ENCODE peak calls at places on chromosomes 6 and 20, in five cellular contexts. A is GM06990, F is cardiac muscle cell, D is left ventricle myocardium inferior, O is adrenal gland. M is an unnamed sample.

GRCh38 chr20:33724439-33725094 is 4.5 kb upstream of the PXMP4 start:
- DNase-seq in A (no peak), F (no peak), D (no peak), O (no peak), M (no peak)

GRCh38 chr20:5991623-5992441 is 41.4 kb downstream of the MCM8 start:
- DNase-seq in A (no peak), F (no peak), D (no peak), O (no peak), M (peak; percentile 61)

GRCh38 chr6:104161960-104162669 is 697.6 kb downstream of the HACE1 start:
- DNase-seq in A (no peak), F (no peak), D (no peak), O (no peak), M (peak; percentile 1)

GRCh38 chr6:44086931-44087574 is 40.2 kb downstream of the MRPL14 start:
- DNase-seq in A (no peak), F (no peak), D (peak; percentile 73), O (peak; percentile 91), M (no peak)

GRCh38 chr20:54085910-54086309 is 15.5 kb upstream of the BCAS1 start:
- DNase-seq in A (no peak), F (no peak), D (no peak), O (no peak), M (no peak)

GRCh38 chr6:143125896-143126573 is 65.3 kb downstream of the AIG1 start:
- DNase-seq in A (no peak), F (no peak), D (no peak), O (no peak), M (no peak)

GRCh38 chr20:63023071-63023835 is 16.5 kb upstream of the BHLHE23 start:
- DNase-seq in A (no peak), F (no peak), D (peak; percentile 12), O (no peak), M (no peak)

GRCh38 chr6:45387236-45387635 is 9.5 kb upstream of the SUPT3H start:
- DNase-seq in A (no peak), F (no peak), D (no peak), O (no peak), M (no peak)

GRCh38 chr6:89242574-89243330 is 25.6 kb upstream of the GABRR1 start:
- DNase-seq in A (no peak), F (peak; percentile 64), D (no peak), O (no peak), M (no peak)

GRCh38 chr6:50822078-50822476 is 3.4 kb downstream of the TFAP2B start:
- DNase-seq in A (no peak), F (no peak), D (no peak), O (no peak), M (no peak)

GRCh38 chr20:57676517-57677322 is 33.1 kb downstream of the PMEPA1 start:
- DNase-seq in A (peak; percentile 59), F (no peak), D (no peak), O (no peak), M (no peak)

GRCh38 chr20:57677323-57677982 is 32.4 kb downstream of the PMEPA1 start:
- DNase-seq in A (no peak), F (no peak), D (no peak), O (no peak), M (no peak)

GRCh38 chr20:57680131-57680716 is 29.6 kb downstream of the PMEPA1 start:
- DNase-seq in A (peak; percentile 72), F (peak; percentile 73), D (no peak), O (no peak), M (no peak)

GRCh38 chr20:57679113-57679512 is 30.7 kb downstream of the PMEPA1 start:
- DNase-seq in A (no peak), F (no peak), D (no peak), O (no peak), M (no peak)

GRCh38 chr20:57678340-57678739 is 31.5 kb downstream of the PMEPA1 start:
- DNase-seq in A (peak; percentile 57), F (no peak), D (no peak), O (no peak), M (no peak)
- TF ChIP-seq CTCF in A (no peak), F (no peak), D (no peak), O (no peak), M (no peak)

DNA sequence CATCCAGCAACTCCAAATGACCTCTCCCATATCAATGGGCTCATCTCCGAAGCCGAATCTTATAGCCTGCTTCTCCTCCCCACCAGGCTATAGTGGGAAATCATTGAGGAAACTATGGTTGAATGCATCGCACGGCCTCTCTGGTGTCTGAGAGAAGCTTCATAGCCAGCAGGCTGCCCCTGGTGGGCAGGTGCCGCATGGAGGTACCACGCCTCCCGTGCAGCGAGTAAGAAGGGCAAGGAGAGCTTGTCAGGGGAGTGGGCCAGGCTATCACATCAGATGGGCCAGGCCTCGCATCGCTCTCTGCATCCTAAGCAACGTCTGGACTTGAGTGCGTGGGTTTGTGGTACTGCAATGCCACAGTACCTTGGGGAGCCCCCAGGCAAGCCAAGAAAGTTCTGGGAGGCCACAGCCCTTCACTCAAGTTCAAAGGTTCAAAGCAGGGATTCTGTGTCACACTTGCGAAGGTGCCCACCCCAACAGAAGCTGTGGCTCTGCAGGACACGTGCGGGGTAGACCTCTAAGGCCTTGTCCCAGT is 8.6 kb upstream of the IRF4 start:
- DNase-seq in A (no peak), F (no peak), D (no peak), O (no peak), M (no peak)
- H3K27me3 ChIP-seq in A (no peaks in the 10 kb centered on the region), F (peaks cover 62% of the 10 kb centered on the region), D (peaks cover 98% of the 10 kb centered on the region), O (peaks cover 30% of the 10 kb centered on the region), M (peaks cover 2% of the 10 kb centered on the region)

GRCh38 chr6:125267806-125268523 is 33.8 kb downstream of the HDDC2 start:
- DNase-seq in A (no peak), F (no peak), D (no peak), O (peak; percentile 61), M (no peak)
- TF ChIP-seq CTCF in A (no peak), F (no peak), D (no peak), O (no peak), M (no peak)

GRCh38 chr6:30074331-30075093 is 1.1 kb downstream of the RNF39 start:
- DNase-seq in A (no peak), F (no peak), D (no peak), O (no peak), M (no peak)
- H3K27me3 ChIP-seq in A (peaks cover 5% of the 10 kb centered on the region), F (peaks cover 96% of the 10 kb centered on the region), D (peaks cover 87% of the 10 kb centered on the region), O (peaks cover 10% of the 10 kb centered on the region), M (peaks cover 52% of the 10 kb centered on the region)

DNA sequence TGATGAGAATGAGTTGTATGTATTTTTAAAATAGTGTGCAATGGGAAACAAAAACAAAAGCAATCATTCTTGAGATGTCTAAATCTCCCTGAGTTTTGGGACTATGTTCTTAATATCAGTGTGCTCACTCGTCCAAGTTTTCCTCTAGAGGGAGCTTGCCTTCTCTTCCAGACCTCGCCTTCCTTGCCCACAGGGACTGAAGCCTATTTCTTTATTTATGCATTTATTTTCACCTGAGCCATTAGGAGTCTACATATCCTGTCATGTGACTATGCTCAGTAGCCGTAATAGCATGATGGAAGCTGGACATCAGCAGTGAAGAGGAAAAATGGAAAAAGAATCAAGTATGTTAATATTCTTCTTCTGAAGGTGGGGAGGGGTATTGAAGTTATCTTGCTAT is 131.2 kb downstream of the SH3BGRL2 start:
- DNase-seq in A (no peak), F (peak; percentile 42), D (no peak), O (no peak), M (no peak)
- TF ChIP-seq CTCF in A (peak; percentile 15), F (peak; percentile 29), D (no peak), O (no peak), M (peak; percentile 14)

GRCh38 chr20:21102252-21102609 is 3.9 kb downstream of the LINC00237 start:
- DNase-seq in A (no peak), F (no peak), D (no peak), O (no peak), M (no peak)
- H3K27me3 ChIP-seq in A (peaks cover 10% of the 10 kb centered on the region), F (peaks cover 100% of the 10 kb centered on the region), D (peaks cover 100% of the 10 kb centered on the region), O (peaks cover 93% of the 10 kb centered on the region), M (peaks cover 70% of the 10 kb centered on the region)

DNA sequence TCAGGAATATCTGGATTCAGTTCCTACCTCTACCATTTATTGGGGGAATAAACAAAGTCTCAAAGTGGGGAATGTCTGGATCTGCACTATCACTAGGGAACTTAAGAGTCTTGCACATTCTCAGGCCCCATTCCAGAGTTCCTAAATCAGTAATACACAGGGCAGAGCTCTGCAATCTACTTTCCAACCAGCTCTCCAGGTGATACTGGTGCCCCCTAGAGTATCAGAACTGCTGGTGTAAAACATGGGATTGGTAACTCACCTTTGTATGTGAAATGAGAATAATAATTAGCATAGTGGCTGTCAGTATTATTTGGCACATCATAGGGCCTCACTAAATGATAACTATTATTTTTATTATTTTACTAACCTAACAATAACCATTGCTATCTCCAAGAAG is 278.8 kb upstream of the IMPG1 start:
- DNase-seq in A (no peak), F (peak; percentile 61), D (no peak), O (no peak), M (no peak)
- TF ChIP-seq CTCF in A (peak; percentile 27), F (no peak), D (peak; percentile 54), O (no peak), M (no peak)

M was measured in BJ.